ENCODE peak calls at places on chromosome 13, in four cellular contexts. One of them, this sample, is unnamed.

GRCh38 chr13:32726374-32727037 is 140.3 kb downstream of the PDS5B start:
- DNase-seq in WTC11: no peak
- DNase-seq in HepG2: no peak
- DNase-seq in K562: no peak
- DNase-seq in this sample: no peak

GRCh38 chr13:44218501-44219240 is 155.0 kb upstream of the SERP2 start:
- DNase-seq in WTC11: no peak
- DNase-seq in HepG2: no peak
- DNase-seq in K562: no peak
- DNase-seq in this sample: no peak

GRCh38 chr13:29924482-29924884 is 74.1 kb upstream of the UBL3 start:
- DNase-seq in WTC11: no peak
- DNase-seq in HepG2: peak
- DNase-seq in K562: no peak
- DNase-seq in this sample: no peak

GRCh38 chr13:51154029-51154555 is 43.0 kb upstream of the C13orf42 start:
- DNase-seq in WTC11: no peak
- DNase-seq in HepG2: no peak
- DNase-seq in K562: no peak
- DNase-seq in this sample: no peak

GRCh38 chr13:107124129-107124718 is 556.3 kb upstream of the ARGLU1 start:
- DNase-seq in WTC11: no peak
- DNase-seq in HepG2: peak
- DNase-seq in K562: no peak
- DNase-seq in this sample: no peak

GRCh38 chr13:85241045-85241444 is 558.2 kb downstream of the SLITRK6 start:
- DNase-seq in WTC11: no peak
- DNase-seq in HepG2: no peak
- DNase-seq in K562: no peak
- DNase-seq in this sample: no peak

GRCh38 chr13:27006519-27007161 is 165.0 kb downstream of the USP12 start:
- DNase-seq in WTC11: peak
- DNase-seq in HepG2: no peak
- DNase-seq in K562: no peak
- DNase-seq in this sample: no peak

GRCh38 chr13:60754211-60754610 is 357.2 kb downstream of the TDRD3 start:
- DNase-seq in WTC11: no peak
- DNase-seq in HepG2: no peak
- DNase-seq in K562: no peak
- DNase-seq in this sample: no peak

GRCh38 chr13:109162248-109163051 is 533.0 kb downstream of the MYO16 start:
- DNase-seq in WTC11: no peak
- DNase-seq in HepG2: no peak
- DNase-seq in K562: no peak
- DNase-seq in this sample: peak

GRCh38 chr13:52706074-52706473 is 33.5 kb downstream of the CNMD start:
- DNase-seq in WTC11: no peak
- DNase-seq in HepG2: no peak
- DNase-seq in K562: no peak
- DNase-seq in this sample: no peak

GRCh38 chr13:94516456-94516855 is 37.0 kb upstream of the DCT start:
- DNase-seq in WTC11: no peak
- DNase-seq in HepG2: no peak
- DNase-seq in K562: no peak
- DNase-seq in this sample: no peak

GRCh38 chr13:29676941-29677452 is 81.5 kb upstream of the SLC7A1 start:
- DNase-seq in WTC11: no peak
- DNase-seq in HepG2: no peak
- DNase-seq in K562: no peak
- DNase-seq in this sample: no peak

GRCh38 chr13:92805766-92806165 is 420.8 kb upstream of the GPC6 start:
- DNase-seq in WTC11: no peak
- DNase-seq in HepG2: no peak
- DNase-seq in K562: no peak
- DNase-seq in this sample: no peak
- TF ChIP-seq ETV6 in WTC11: no peak
- TF ChIP-seq ETV6 in HepG2: no peak
- TF ChIP-seq ETV6 in K562: no peak
- TF ChIP-seq ETV6 in this sample: no peak

GRCh38 chr13:46728777-46729176 is 68.2 kb downstream of the ESD start:
- DNase-seq in WTC11: no peak
- DNase-seq in HepG2: peak
- DNase-seq in K562: peak
- DNase-seq in this sample: no peak

GRCh38 chr13:46736568-46736967 is 60.4 kb downstream of the ESD start:
- DNase-seq in WTC11: no peak
- DNase-seq in HepG2: no peak
- DNase-seq in K562: no peak
- DNase-seq in this sample: no peak

GRCh38 chr13:46726347-46726746 is 70.6 kb downstream of the ESD start:
- DNase-seq in WTC11: no peak
- DNase-seq in HepG2: no peak
- DNase-seq in K562: no peak
- DNase-seq in this sample: no peak

GRCh38 chr13:46735425-46735824 is 61.5 kb downstream of the ESD start:
- DNase-seq in WTC11: no peak
- DNase-seq in HepG2: no peak
- DNase-seq in K562: no peak
- DNase-seq in this sample: no peak

DNA sequence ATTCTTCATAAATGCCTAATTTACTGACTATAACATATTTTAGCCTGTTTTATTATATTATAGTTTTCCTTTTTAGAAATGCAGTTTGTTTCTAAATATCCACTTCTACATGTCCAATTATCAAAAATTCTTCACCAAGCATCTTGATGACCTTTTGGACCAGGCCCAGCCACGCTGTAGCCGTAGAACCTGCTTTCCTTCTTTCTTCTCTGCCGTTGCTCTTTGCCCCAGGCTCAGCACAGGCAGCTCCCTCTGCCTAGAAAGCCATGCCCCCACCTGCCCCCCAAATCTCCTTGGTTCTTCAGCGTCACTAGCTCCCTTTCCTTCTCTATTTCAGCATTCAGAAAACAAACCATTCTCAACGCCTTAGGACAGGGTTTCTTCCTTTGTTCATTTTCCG is 65.4 kb downstream of the ESD start:
- DNase-seq in WTC11: no peak
- DNase-seq in HepG2: no peak
- DNase-seq in K562: no peak
- DNase-seq in this sample: no peak
- TF ChIP-seq ETV6 in WTC11: no peak
- TF ChIP-seq ETV6 in HepG2: no peak
- TF ChIP-seq ETV6 in K562: no peak
- TF ChIP-seq ETV6 in this sample: no peak

DNA sequence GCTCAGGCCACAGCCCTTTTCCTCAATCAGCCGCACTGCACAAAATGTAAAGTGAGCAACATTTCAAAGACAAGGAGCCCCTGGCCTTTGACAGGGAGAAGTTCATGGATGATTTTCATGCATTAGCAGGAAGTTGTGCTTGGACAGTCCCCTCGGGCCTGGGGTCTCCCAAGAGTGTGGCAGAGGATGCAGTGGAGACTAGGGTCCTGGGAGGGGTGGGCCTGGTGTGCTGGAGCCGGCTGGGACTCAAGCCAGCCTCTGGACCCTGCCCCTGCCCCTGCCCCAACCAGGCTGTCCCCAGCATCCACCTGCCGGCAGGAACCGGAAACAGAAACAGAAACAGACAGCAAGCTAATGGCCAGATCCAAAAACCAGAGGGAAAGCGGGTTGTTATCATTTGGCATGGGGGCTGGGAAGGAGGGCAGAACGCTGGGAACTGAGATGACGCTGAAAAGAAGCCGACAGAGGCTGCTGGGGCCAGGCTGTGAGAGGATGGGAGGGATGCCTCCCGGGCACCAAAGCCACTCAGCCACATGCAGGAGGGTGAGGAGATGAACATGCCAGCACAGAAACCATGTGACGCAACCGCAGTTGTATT is 2.3 kb downstream of the GAS6 start:
- DNase-seq in WTC11: no peak
- DNase-seq in HepG2: no peak
- DNase-seq in K562: no peak
- DNase-seq in this sample: no peak
- TF ChIP-seq ETV6 in WTC11: no peak
- TF ChIP-seq ETV6 in HepG2: no peak
- TF ChIP-seq ETV6 in K562: no peak
- TF ChIP-seq ETV6 in this sample: no peak

GRCh38 chr13:49620170-49620621 is 8.1 kb upstream of the ARL11 start:
- DNase-seq in WTC11: no peak
- DNase-seq in HepG2: no peak
- DNase-seq in K562: no peak
- DNase-seq in this sample: no peak

GRCh38 chr13:49625392-49626137 is 2.7 kb upstream of the ARL11 start:
- DNase-seq in WTC11: no peak
- DNase-seq in HepG2: peak
- DNase-seq in K562: no peak
- DNase-seq in this sample: no peak

GRCh38 chr13:49624207-49624606 is 4.1 kb upstream of the ARL11 start:
- DNase-seq in WTC11: no peak
- DNase-seq in HepG2: no peak
- DNase-seq in K562: no peak
- DNase-seq in this sample: no peak

GRCh38 chr13:49627831-49628652 is at the start of gene ARL11:
- DNase-seq in WTC11: peak
- DNase-seq in HepG2: no peak
- DNase-seq in K562: peak
- DNase-seq in this sample: peak

DNA sequence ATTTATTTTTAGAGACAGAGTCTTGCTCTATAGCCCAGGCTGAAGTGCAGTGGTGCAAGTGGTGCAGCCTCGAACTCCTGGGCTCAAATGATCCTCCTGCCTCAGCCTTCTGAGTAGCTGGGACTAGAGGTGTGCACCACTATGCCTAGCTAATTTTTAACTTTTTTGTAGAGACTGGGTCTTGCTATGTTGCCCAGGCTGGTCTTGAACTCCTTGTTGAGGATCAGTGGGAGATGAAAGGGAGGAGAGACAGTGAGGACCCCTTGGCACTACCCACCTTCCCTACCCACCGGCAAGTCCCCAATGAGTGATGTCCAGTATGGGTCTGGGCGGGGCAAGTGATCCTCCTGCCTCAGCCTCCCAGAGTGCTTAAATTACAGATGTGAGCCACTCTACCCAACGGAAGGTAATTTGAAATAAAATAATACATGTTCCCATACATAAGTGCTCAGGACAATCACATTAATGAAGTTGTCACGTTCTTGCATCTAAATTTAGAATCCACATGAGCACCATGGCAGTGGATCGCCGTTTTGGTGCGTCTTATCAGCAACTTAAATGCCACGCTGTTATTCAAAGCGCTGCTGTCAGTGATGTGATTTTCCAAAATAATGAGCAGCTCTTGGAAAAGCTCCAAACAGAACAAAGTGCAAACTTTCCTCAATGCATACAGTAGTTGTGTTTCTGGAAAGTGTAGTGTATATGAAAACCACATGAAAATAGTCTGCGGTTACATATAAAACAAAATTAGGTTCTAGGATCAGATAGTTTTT is 5.9 kb upstream of the ARL11 start:
- DNase-seq in WTC11: no peak
- DNase-seq in HepG2: peak
- DNase-seq in K562: no peak
- DNase-seq in this sample: no peak
- TF ChIP-seq ETV6 in WTC11: no peak
- TF ChIP-seq ETV6 in HepG2: no peak
- TF ChIP-seq ETV6 in K562: no peak
- TF ChIP-seq ETV6 in this sample: no peak

DNA sequence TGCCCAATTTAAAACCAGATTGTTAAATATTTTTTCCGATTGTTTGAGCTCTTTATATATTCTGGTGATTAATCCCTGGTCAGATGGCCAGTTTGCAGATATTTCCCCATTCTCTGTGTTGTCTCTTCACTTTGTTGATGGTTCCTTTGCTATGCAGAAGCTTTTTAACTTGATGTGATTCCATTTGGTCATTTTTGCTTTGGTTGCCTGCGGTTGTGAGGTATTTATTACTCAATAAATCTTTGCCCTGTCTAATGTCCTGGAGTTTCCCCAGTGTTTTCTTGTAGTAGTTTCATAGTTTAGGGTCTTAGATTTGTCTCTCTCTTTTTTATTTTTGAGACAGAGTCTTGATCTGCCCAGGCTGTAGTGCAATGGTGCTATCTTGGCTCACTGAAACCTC is 23.8 kb upstream of the LMO7 start:
- DNase-seq in WTC11: no peak
- DNase-seq in HepG2: no peak
- DNase-seq in K562: no peak
- DNase-seq in this sample: no peak
- TF ChIP-seq ETV6 in WTC11: no peak
- TF ChIP-seq ETV6 in HepG2: no peak
- TF ChIP-seq ETV6 in K562: no peak
- TF ChIP-seq ETV6 in this sample: no peak

DNA sequence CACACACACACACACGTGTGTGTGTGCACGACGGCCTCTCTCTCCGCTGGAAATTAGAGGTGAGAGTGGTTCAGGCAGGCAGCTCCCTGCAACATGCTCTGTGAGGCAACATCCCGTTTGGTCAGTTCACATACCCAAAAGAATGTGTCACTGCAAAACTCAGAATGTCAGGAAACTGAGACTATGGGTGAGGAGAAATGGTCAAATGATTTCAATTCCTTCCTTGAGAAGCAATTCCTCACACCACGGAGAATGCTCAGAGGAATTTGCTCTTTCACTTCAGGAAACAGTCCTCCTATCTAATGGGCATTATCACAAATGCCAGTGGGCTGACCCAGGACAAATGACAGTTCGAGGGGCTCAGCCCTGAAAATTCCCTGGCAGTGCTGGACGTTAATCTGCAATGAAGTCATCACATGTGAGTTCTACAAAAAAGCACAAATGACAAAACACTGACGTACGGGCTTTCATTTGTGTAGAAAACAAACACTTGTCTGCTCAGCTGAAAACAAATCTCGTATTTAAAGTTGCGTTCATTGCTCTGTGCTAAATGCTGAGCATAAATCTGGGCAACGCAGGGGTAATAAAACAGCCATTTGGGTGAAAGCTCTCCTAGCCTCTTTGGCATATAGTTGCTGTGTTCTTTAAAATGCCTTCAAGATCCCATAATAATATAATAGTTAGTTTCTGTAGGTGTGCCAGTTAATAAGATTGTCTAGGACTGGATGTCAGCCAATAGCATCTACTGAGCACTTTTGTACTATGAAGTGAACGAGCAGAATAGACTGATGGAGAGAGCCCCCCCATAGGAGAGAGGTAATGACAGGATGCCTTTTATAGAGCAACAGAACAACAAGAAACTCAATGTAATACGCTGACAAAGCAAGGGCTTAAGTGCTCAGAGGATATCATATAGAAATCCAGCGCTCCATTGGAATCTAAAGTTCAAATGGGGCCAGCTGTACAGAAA is 18.7 kb upstream of the LATS2 start:
- DNase-seq in WTC11: no peak
- DNase-seq in HepG2: peak
- DNase-seq in K562: no peak
- DNase-seq in this sample: no peak
- TF ChIP-seq ETV6 in WTC11: no peak
- TF ChIP-seq ETV6 in HepG2: no peak
- TF ChIP-seq ETV6 in K562: no peak
- TF ChIP-seq ETV6 in this sample: no peak

This sample was measured in GM12878.